ENCODE peak calls at places on chromosomes 16 and 17, in five cellular contexts. T, N, E, F and O are unnamed samples.

GRCh38 chr17:9217151-9218067 is 196.1 kb downstream of the NTN1 start:
- DNase-seq in N (no peak), T (no peak), E (no peak), F (peak; percentile 15), O (peak; percentile 60)

GRCh38 chr16:86300746-86301480 is 209.4 kb upstream of the FOXF1 start:
- DNase-seq in T (no peak), E (no peak), N (no peak), F (no peak), O (peak; percentile 72)

GRCh38 chr17:4940625-4941021 is 555 bp downstream of the RNF167 start:
- DNase-seq in T (no peak), N (no peak), F (no peak), E (peak; percentile 91), O (no peak)

GRCh38 chr17:80605326-80606066 is 60.9 kb downstream of the RPTOR start:
- DNase-seq in N (no peak), E (no peak), F (no peak), T (no peak), O (no peak)

GRCh38 chr16:56930516-56931252 is 1.3 kb upstream of the HERPUD1 start:
- DNase-seq in N (no peak), E (no peak), T (no peak), F (no peak), O (peak; percentile 64)

GRCh38 chr17:49637050-49637449 is 40.8 kb downstream of the SPOP start:
- DNase-seq in N (no peak), E (no peak), T (no peak), F (no peak), O (no peak)

GRCh38 chr16:70601576-70602575 is 44.5 kb upstream of the IL34 start:
- DNase-seq in N (no peak), F (no peak), E (peak; percentile 54), T (peak; percentile 61), O (no peak)

GRCh38 chr17:3802461-3803307 is 1.7 kb upstream of the ITGAE start:
- DNase-seq in N (no peak), T (no peak), F (no peak), E (no peak), O (peak; percentile 88)

GRCh38 chr17:33201255-33201654 is 91.8 kb downstream of the ASIC2 start:
- DNase-seq in N (no peak), F (no peak), E (no peak), T (no peak), O (no peak)

GRCh38 chr16:79215289-79215688 is 385.2 kb downstream of the MAF start:
- DNase-seq in F (no peak), E (no peak), T (no peak), N (no peak), O (no peak)

GRCh38 chr17:62629556-62630364 is 2.3 kb downstream of the MRC2 start:
- DNase-seq in N (no peak), F (peak; percentile 32), T (peak; percentile 64), E (no peak), O (peak; percentile 54)

GRCh38 chr17:41492771-41493170 is 3.1 kb upstream of the KRT36 start:
- DNase-seq in E (no peak), F (no peak), N (no peak), T (no peak), O (no peak)

GRCh38 chr16:58647107-58647506 is 17.5 kb upstream of the CNOT1 start:
- DNase-seq in T (no peak), N (no peak), E (no peak), F (no peak), O (no peak)

GRCh38 chr17:45221081-45221996 is at the start of gene FMNL1:
- DNase-seq in T (peak; percentile 70), E (peak; percentile 98), N (no peak), F (peak; percentile 77), O (no peak)

GRCh38 chr17:50689956-50690886 is 17.5 kb downstream of the ANKRD40 start:
- DNase-seq in T (no peak), E (no peak), N (no peak), F (no peak), O (no peak)

GRCh38 chr17:76501827-76502307 is 644 bp upstream of the RHBDF2 start:
- DNase-seq in F (no peak), N (no peak), T (no peak), E (no peak), O (no peak)

GRCh38 chr17:78664476-78665384 is 87.5 kb upstream of the DNAH17 start:
- DNase-seq in T (no peak), F (no peak), E (peak; percentile 64), N (no peak), O (no peak)

GRCh38 chr16:49434733-49435132 is 61.1 kb downstream of the C16orf78 start:
- DNase-seq in T (no peak), N (no peak), E (peak; percentile 23), F (no peak), O (peak; percentile 21)

GRCh38 chr17:50763716-50764450 is 3.4 kb downstream of the ANKRD40CL start:
- DNase-seq in T (no peak), N (no peak), F (no peak), E (peak; percentile 24), O (no peak)

GRCh38 chr16:29900888-29901606 is 759 bp downstream of the ASPHD1 start:
- DNase-seq in N (no peak), F (no peak), E (no peak), T (no peak), O (no peak)

GRCh38 chr16:50735629-50736122 is 6.2 kb upstream of the CYLD start:
- DNase-seq in F (no peak), T (no peak), E (no peak), N (no peak), O (no peak)

GRCh38 chr17:79993390-79994221 is 42.1 kb downstream of the TBC1D16 start:
- DNase-seq in T (peak; percentile 82), F (peak; percentile 94), N (no peak), E (peak; percentile 87), O (peak; percentile 96)

GRCh38 chr16:8720967-8721692 is 46.7 kb downstream of the ABAT start:
- DNase-seq in T (no peak), F (no peak), N (no peak), E (no peak), O (no peak)

GRCh38 chr16:19184823-19185509 is 16.9 kb downstream of the SYT17 start:
- DNase-seq in N (no peak), E (no peak), T (no peak), F (no peak), O (no peak)

GRCh38 chr17:20935740-20936139 is 107.1 kb downstream of the USP22 start:
- DNase-seq in E (no peak), F (no peak), T (no peak), N (no peak), O (no peak)

GRCh38 chr17:632551-632950 is 82.1 kb downstream of the VPS53 start:
- DNase-seq in N (no peak), F (no peak), T (no peak), E (no peak), O (no peak)

GRCh38 chr17:76561332-76561731 is 21.5 kb downstream of the PRCD start:
- DNase-seq in E (no peak), N (no peak), T (no peak), F (no peak), O (no peak)

GRCh38 chr16:17567455-17567854 is 96.7 kb upstream of the XYLT1 start:
- DNase-seq in N (no peak), E (no peak), F (no peak), T (no peak), O (no peak)

GRCh38 chr17:59761385-59762021 is 54.0 kb downstream of the VMP1 start:
- DNase-seq in E (no peak), N (no peak), F (no peak), T (no peak), O (no peak)

GRCh38 chr17:29078183-29079045 is 35.5 kb downstream of the PIPOX start:
- DNase-seq in N (no peak), T (no peak), F (peak; percentile 55), E (no peak), O (no peak)

GRCh38 chr16:11245988-11246387 is 10.0 kb downstream of the SOCS1 start:
- DNase-seq in F (no peak), T (no peak), E (no peak), N (no peak), O (no peak)

GRCh38 chr17:75404739-75405364 is 626 bp downstream of the GRB2 start:
- DNase-seq in F (peak; percentile 36), E (peak; percentile 90), N (no peak), T (peak; percentile 71), O (peak; percentile 80)

GRCh38 chr16:87541004-87541881 is 48.4 kb upstream of the ZCCHC14 start:
- DNase-seq in E (no peak), F (peak; percentile 70), T (peak; percentile 92), N (no peak), O (no peak)

DNA sequence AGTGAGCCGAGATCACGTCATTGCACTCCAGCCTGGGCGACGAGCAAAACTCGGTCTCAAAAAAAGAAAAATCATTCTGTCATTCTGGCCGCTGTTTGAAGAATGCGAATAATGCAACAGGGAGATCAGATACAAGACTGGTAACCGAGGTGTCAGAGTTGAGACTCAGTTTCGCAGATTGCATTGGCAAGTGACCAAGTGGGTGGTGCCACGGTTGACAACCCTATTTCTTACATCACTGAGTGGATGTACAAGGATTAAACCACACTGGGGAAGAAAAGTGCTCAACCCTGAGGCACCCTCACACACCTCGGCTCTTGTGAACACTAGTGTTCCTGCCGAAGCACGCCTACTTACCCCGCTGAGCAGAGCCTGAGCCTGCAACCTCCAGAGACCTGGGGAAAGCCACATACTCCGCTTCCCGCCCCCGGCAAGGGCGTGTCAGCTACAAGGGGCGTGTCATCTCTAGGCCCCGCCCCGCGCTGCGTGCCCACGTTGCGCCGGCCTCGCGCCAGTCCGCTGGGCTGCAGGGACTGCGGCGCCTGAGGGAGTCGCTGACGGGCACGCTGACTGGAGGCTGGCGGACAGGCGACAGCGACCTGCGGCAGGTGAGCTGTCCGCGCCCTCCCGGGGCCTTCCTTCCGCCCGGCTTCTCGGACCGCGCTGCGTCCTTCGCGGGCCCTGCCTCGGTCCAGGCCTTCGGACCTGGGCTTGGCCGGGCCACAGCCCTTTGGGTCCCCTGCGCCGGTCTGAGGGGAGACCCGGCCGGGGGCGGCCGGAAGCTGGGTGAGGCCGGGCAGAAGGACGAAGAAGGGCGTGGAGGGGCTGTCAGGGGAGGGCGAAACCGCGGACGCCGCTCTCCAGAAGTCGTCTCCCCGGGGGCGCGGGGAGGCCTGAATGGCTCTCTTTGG is at the start of gene HMOX2:
- DNase-seq in F (peak; percentile 94), E (peak; percentile 99), T (peak; percentile 95), N (peak; percentile 52), O (peak; percentile 95)
- H3K4me1 ChIP-seq in F (peaks cover 12% of the 10 kb centered on the region), E (peaks cover 70% of the 10 kb centered on the region), T (peaks cover 26% of the 10 kb centered on the region), N (peaks cover 28% of the 10 kb centered on the region), O (no peaks in the 10 kb centered on the region)

GRCh38 chr16:75789237-75789636 is 62.9 kb upstream of the CPHXL start:
- DNase-seq in N (no peak), T (no peak), F (no peak), E (no peak), O (no peak)
- TF ChIP-seq CTCF in N (peak; percentile 69), T (peak; percentile 82), F (peak; percentile 84), E (peak; percentile 62), O (peak; percentile 60)

GRCh38 chr16:14193316-14193871 is 122.3 kb downstream of the MRTFB start:
- DNase-seq in E (no peak), F (no peak), T (no peak), N (no peak), O (no peak)
- H3K4me1 ChIP-seq in E (peaks cover 21% of the 10 kb centered on the region), F (peaks cover 25% of the 10 kb centered on the region), T (no peaks in the 10 kb centered on the region), N (no peaks in the 10 kb centered on the region), O (no peaks in the 10 kb centered on the region)

GRCh38 chr16:83335076-83335475 is 472.7 kb upstream of the HSBP1 start:
- DNase-seq in E (no peak), T (no peak), N (no peak), F (no peak), O (no peak)

GRCh38 chr16:83329466-83329865 is 478.3 kb upstream of the HSBP1 start:
- DNase-seq in F (no peak), N (no peak), T (no peak), E (no peak), O (no peak)

GRCh38 chr16:83328936-83329335 is 478.8 kb upstream of the HSBP1 start:
- DNase-seq in E (no peak), F (no peak), N (no peak), T (no peak), O (no peak)

GRCh38 chr16:83330251-83330650 is 477.5 kb upstream of the HSBP1 start:
- DNase-seq in T (no peak), E (no peak), N (no peak), F (no peak), O (no peak)
- TF ChIP-seq CTCF in T (no peak), E (no peak), N (no peak), F (no peak), O (no peak)